ENCODE peak calls at places on chromosomes 2 and 18, in eight cellular contexts. H is gastrocnemius medialis, U is thoracic aorta, B is WERI-Rb-1, V is heart right ventricle, P is HCT116, E is fibroblast of villous mesenchyme, T is BJ. D is an unnamed sample.

GRCh38 chr2:171771463-171771862 is 84.2 kb downstream of the DYNC1I2 start:
- DNase-seq in H (no peak), U (no peak), B (no peak), V (no peak), P (no peak), E (no peak), T (no peak), D (no peak)

GRCh38 chr2:1561793-1562521 is 148.7 kb downstream of the TPO start:
- DNase-seq in H (no peak), U (no peak), B (no peak), V (peak), P (no peak), E (no peak), T (no peak), D (no peak)

GRCh38 chr2:65357095-65357958 is 75.1 kb downstream of the SPRED2 start:
- DNase-seq in H (no peak), U (no peak), B (no peak), V (no peak), P (no peak), E (no peak), T (no peak), D (no peak)

GRCh38 chr18:30499721-30500120 is 542.8 kb downstream of the DSC3 start:
- DNase-seq in H (no peak), U (no peak), B (no peak), V (no peak), P (no peak), E (no peak), T (no peak), D (no peak)

GRCh38 chr2:47631840-47632398 is 151.0 kb upstream of the MSH6 start:
- DNase-seq in H (no peak), U (peak), B (no peak), V (no peak), P (peak), E (peak), T (no peak), D (no peak)

GRCh38 chr2:75614062-75614710 is 32.4 kb upstream of the MRPL19 start:
- DNase-seq in H (no peak), U (no peak), B (no peak), V (no peak), P (no peak), E (no peak), T (no peak), D (no peak)

GRCh38 chr2:198930170-198930569 is 527.6 kb downstream of the SATB2 start:
- DNase-seq in H (no peak), U (no peak), B (peak), V (no peak), P (no peak), E (no peak), T (no peak), D (peak)

GRCh38 chr2:104849618-104850097 is 4.3 kb upstream of the POU3F3 start:
- DNase-seq in H (no peak), U (no peak), B (peak), V (peak), P (peak), E (peak), T (no peak), D (peak)

GRCh38 chr2:19120941-19121750 is 237.3 kb downstream of the OSR1 start:
- DNase-seq in H (no peak), U (no peak), B (no peak), V (no peak), P (peak), E (peak), T (peak), D (no peak)

GRCh38 chr2:240125749-240126148 is 10.4 kb downstream of the COPS9 start:
- DNase-seq in H (no peak), U (no peak), B (no peak), V (no peak), P (no peak), E (no peak), T (no peak), D (no peak)

GRCh38 chr2:158464426-158465281 is 7.9 kb downstream of the PKP4 start:
- DNase-seq in H (no peak), U (no peak), B (no peak), V (no peak), P (no peak), E (no peak), T (no peak), D (no peak)

GRCh38 chr2:43331428-43331827 is 105.0 kb upstream of the ZFP36L2 start:
- DNase-seq in H (no peak), U (no peak), B (no peak), V (peak), P (no peak), E (peak), T (no peak), D (no peak)

GRCh38 chr18:54776282-54776977 is 51.8 kb upstream of the RAB27B start:
- DNase-seq in H (no peak), U (no peak), B (no peak), V (no peak), P (peak), E (peak), T (peak), D (peak)

GRCh38 chr2:236968101-236968886 is 117.4 kb upstream of the COPS8 start:
- DNase-seq in H (no peak), U (no peak), B (no peak), V (no peak), P (no peak), E (no peak), T (no peak), D (no peak)

GRCh38 chr18:3261035-3261392 is 919 bp upstream of the MYL12B start:
- DNase-seq in H (no peak), U (no peak), B (no peak), V (no peak), P (no peak), E (no peak), T (no peak), D (no peak)

GRCh38 chr2:35819053-35819452 is 536.5 kb upstream of the CRIM1 start:
- DNase-seq in H (no peak), U (no peak), B (no peak), V (no peak), P (no peak), E (no peak), T (no peak), D (no peak)

GRCh38 chr2:170277943-170278342 is 100.0 kb downstream of the MYO3B start:
- DNase-seq in H (no peak), U (no peak), B (no peak), V (no peak), P (no peak), E (no peak), T (no peak), D (no peak)

GRCh38 chr2:159468257-159468656 is 148.1 kb downstream of the BAZ2B start:
- DNase-seq in H (no peak), U (no peak), B (no peak), V (no peak), P (no peak), E (no peak), T (no peak), D (no peak)

GRCh38 chr2:100207411-100207885 is 65.1 kb upstream of the AFF3 start:
- DNase-seq in H (no peak), U (no peak), B (peak), V (no peak), P (no peak), E (no peak), T (no peak), D (no peak)

GRCh38 chr2:66805136-66805535 is 370.2 kb downstream of the MEIS1 start:
- DNase-seq in H (no peak), U (no peak), B (no peak), V (no peak), P (no peak), E (peak), T (no peak), D (no peak)

GRCh38 chr2:208466133-208466919 is 59.7 kb downstream of the PTH2R start:
- DNase-seq in H (no peak), U (no peak), B (peak), V (no peak), P (peak), E (peak), T (no peak), D (no peak)
- TF ChIP-seq CTCF in H (no peak), U (no peak), B (peak), V (peak), P (peak), E (peak), T (peak), D (no peak)

DNA sequence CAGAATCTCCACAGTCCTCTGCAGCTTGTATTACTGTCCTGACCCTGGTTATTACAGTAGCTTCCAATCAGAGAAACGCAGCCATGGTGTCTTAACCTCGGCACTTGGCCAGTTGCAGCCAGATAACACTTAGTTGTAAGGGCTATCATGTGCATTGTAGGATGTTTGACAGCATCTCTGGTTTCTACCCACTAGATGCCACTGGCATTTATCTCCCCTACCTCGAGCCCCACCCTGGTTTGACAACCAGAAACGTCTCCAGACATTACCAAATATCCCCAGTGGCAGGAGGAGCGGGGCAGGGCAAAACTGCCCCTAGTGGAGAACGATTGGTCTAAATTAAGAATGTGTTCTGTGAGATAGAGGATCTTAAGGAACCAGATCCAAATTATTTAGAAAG is 13.1 kb downstream of the DSG2 start:
- DNase-seq in H (no peak), U (no peak), B (no peak), V (no peak), P (no peak), E (no peak), T (no peak), D (no peak)
- TF ChIP-seq CTCF in H (no peak), U (no peak), B (no peak), V (peak), P (peak), E (peak), T (no peak), D (no peak)

DNA sequence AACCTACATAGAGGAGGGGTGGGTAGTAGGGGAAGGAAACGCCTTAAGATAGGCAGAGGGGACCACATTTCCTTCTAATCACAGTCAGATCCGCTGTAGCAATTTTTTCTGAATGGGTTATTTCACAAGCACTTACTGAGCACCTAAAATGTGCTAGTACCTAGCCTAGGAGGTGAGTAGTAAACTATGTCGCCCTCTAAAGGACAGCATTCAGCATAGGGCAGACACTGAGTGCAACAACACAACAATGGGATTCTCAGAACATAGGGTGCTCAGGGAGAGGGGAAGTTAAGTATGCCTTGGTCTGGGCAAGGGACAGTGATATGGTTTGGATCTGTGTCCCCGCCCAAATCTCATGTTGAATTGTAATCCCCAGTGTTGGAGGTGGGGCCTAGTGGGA is 166.1 kb upstream of the RAB6C start:
- DNase-seq in H (no peak), U (no peak), B (no peak), V (no peak), P (peak), E (no peak), T (no peak), D (no peak)
- TF ChIP-seq CTCF in H (no peak), U (no peak), B (peak), V (no peak), P (peak), E (no peak), T (no peak), D (no peak)

GRCh38 chr2:164055623-164056022 is 319.8 kb upstream of the FIGN start:
- DNase-seq in H (no peak), U (no peak), B (no peak), V (no peak), P (no peak), E (no peak), T (no peak), D (no peak)
- TF ChIP-seq CTCF in H (no peak), U (no peak), B (no peak), V (no peak), P (no peak), E (no peak), T (no peak), D (no peak)